ENCODE peak calls at places on chromosomes 2 and 18, in four cellular contexts. G is fibroblast of gingiva, O is adrenal gland, P is mammary epithelial cell. H is an unnamed sample.

GRCh38 chr2:240142256-240142775 is 1.9 kb upstream of the OTOS start:
- DNase-seq in G (no peak), O (no peak), P (no peak), H (no peak)

GRCh38 chr2:42085706-42086487 is 38.1 kb downstream of the PKDCC start:
- DNase-seq in G (no peak), O (no peak), P (no peak), H (no peak)

GRCh38 chr2:54261537-54261936 is 5.5 kb upstream of the TSPYL6 start:
- DNase-seq in G (no peak), O (no peak), P (no peak), H (no peak)

GRCh38 chr2:137659616-137660015 is 304.7 kb upstream of the HNMT start:
- DNase-seq in G (no peak), O (no peak), P (peak), H (peak)

GRCh38 chr2:10246370-10246769 is 56.3 kb upstream of the HPCAL1 start:
- DNase-seq in G (no peak), O (no peak), P (no peak), H (no peak)

GRCh38 chr2:150630587-150631235 is 143.2 kb upstream of the RND3 start:
- DNase-seq in G (peak), O (no peak), P (no peak), H (peak)

GRCh38 chr2:196453613-196454047 is 185.9 kb upstream of the CCDC150 start:
- DNase-seq in G (peak), O (peak), P (peak), H (peak)

GRCh38 chr2:234308814-234309195 is 188.1 kb downstream of the ARL4C start:
- DNase-seq in G (peak), O (peak), P (no peak), H (peak)

GRCh38 chr18:32919799-32920198 is 147.0 kb upstream of the KLHL14 start:
- DNase-seq in G (no peak), O (no peak), P (peak), H (no peak)

GRCh38 chr2:67455219-67456142 is 58.3 kb downstream of the ETAA1 start:
- DNase-seq in G (no peak), O (no peak), P (no peak), H (no peak)

GRCh38 chr2:72938455-72938854 is 21.1 kb downstream of the EMX1 start:
- DNase-seq in G (no peak), O (no peak), P (no peak), H (no peak)

GRCh38 chr2:151774506-151774905 is 40.2 kb upstream of the NEB start:
- DNase-seq in G (peak), O (no peak), P (peak), H (peak)

GRCh38 chr18:50320719-50321118 is 33.2 kb upstream of the CXXC1 start:
- DNase-seq in G (no peak), O (no peak), P (no peak), H (no peak)

GRCh38 chr18:35491689-35492077 is 6.1 kb downstream of the INO80C start:
- DNase-seq in G (no peak), O (no peak), P (no peak), H (no peak)

GRCh38 chr18:73688161-73688560 is 459.5 kb downstream of the FBXO15 start:
- DNase-seq in G (no peak), O (no peak), P (no peak), H (no peak)

GRCh38 chr2:219509780-219510511 is 4.3 kb upstream of the ASIC4 start:
- DNase-seq in G (peak), O (peak), P (no peak), H (peak)

GRCh38 chr2:9145109-9145751 is 61.4 kb upstream of the ASAP2 start:
- DNase-seq in G (peak), O (peak), P (no peak), H (peak)

GRCh38 chr2:39620067-39620466 is 45.6 kb upstream of the TMEM178A start:
- DNase-seq in G (peak), O (peak), P (peak), H (peak)

GRCh38 chr2:65024149-65024829 is 31.9 kb upstream of the CEP68 start:
- DNase-seq in G (peak), O (no peak), P (peak), H (peak)

GRCh38 chr2:183072177-183072576 is 6.4 kb upstream of the DUSP19 start:
- DNase-seq in G (no peak), O (no peak), P (no peak), H (no peak)

GRCh38 chr2:102070058-102070642 is 72.4 kb upstream of the IL1R1 start:
- DNase-seq in G (peak), O (peak), P (no peak), H (peak)